ENCODE peak calls at places on chromosomes 5 and 9, in six cellular contexts. One of them, this sample, is unnamed.

GRCh38 chr5:122849746-122850145 is 4.3 kb downstream of the SNX24 start:
- DNase-seq in neuronal stem cell: no peak
- DNase-seq in mesendoderm: peak; percentile 75
- DNase-seq in H9: no peak
- DNase-seq in mesenchymal stem cell: no peak
- DNase-seq in H1: no peak
- DNase-seq in this sample: no peak

GRCh38 chr5:144101616-144102015 is 68.8 kb downstream of the YIPF5 start:
- DNase-seq in neuronal stem cell: no peak
- DNase-seq in mesendoderm: no peak
- DNase-seq in H9: no peak
- DNase-seq in mesenchymal stem cell: no peak
- DNase-seq in H1: no peak
- DNase-seq in this sample: no peak

GRCh38 chr9:88026133-88026510 is 51.8 kb upstream of the CDK20 start:
- DNase-seq in neuronal stem cell: no peak
- DNase-seq in mesendoderm: peak; percentile 8
- DNase-seq in H9: no peak
- DNase-seq in mesenchymal stem cell: no peak
- DNase-seq in H1: no peak
- DNase-seq in this sample: no peak

GRCh38 chr5:176817864-176818377 is 7.6 kb downstream of the UNC5A start:
- DNase-seq in neuronal stem cell: peak; percentile 82
- DNase-seq in mesendoderm: peak; percentile 73
- DNase-seq in H9: peak; percentile 81
- DNase-seq in mesenchymal stem cell: peak; percentile 26
- DNase-seq in H1: no peak
- DNase-seq in this sample: no peak

GRCh38 chr5:7759257-7759871 is 91.6 kb downstream of the CFAP90 start:
- DNase-seq in neuronal stem cell: no peak
- DNase-seq in mesendoderm: no peak
- DNase-seq in H9: no peak
- DNase-seq in mesenchymal stem cell: no peak
- DNase-seq in H1: no peak
- DNase-seq in this sample: no peak

GRCh38 chr5:142618125-142618524 is 67.8 kb downstream of the FGF1 start:
- DNase-seq in neuronal stem cell: no peak
- DNase-seq in mesendoderm: no peak
- DNase-seq in H9: no peak
- DNase-seq in mesenchymal stem cell: peak; percentile 71
- DNase-seq in H1: no peak
- DNase-seq in this sample: peak; percentile 93

GRCh38 chr5:44372028-44372427 is 17.2 kb downstream of the FGF10 start:
- DNase-seq in neuronal stem cell: no peak
- DNase-seq in mesendoderm: peak; percentile 5
- DNase-seq in H9: no peak
- DNase-seq in mesenchymal stem cell: no peak
- DNase-seq in H1: no peak
- DNase-seq in this sample: no peak

GRCh38 chr9:95399261-95399660 is 81.8 kb upstream of the FANCC start:
- DNase-seq in neuronal stem cell: no peak
- DNase-seq in mesendoderm: no peak
- DNase-seq in H9: no peak
- DNase-seq in mesenchymal stem cell: no peak
- DNase-seq in H1: no peak
- DNase-seq in this sample: no peak

GRCh38 chr9:23674016-23674585 is 151.9 kb downstream of the ELAVL2 start:
- DNase-seq in neuronal stem cell: no peak
- DNase-seq in mesendoderm: no peak
- DNase-seq in H9: no peak
- DNase-seq in mesenchymal stem cell: peak; percentile 16
- DNase-seq in H1: no peak
- DNase-seq in this sample: no peak

GRCh38 chr9:138053996-138054752 is 176.6 kb downstream of the CACNA1B start:
- DNase-seq in neuronal stem cell: no peak
- DNase-seq in mesendoderm: no peak
- DNase-seq in H9: peak; percentile 26
- DNase-seq in mesenchymal stem cell: no peak
- DNase-seq in H1: no peak
- DNase-seq in this sample: no peak

GRCh38 chr5:174690256-174690655 is 34.1 kb upstream of the MSX2 start:
- DNase-seq in neuronal stem cell: no peak
- DNase-seq in mesendoderm: peak; percentile 76
- DNase-seq in H9: peak; percentile 63
- DNase-seq in mesenchymal stem cell: peak; percentile 61
- DNase-seq in H1: no peak
- DNase-seq in this sample: peak; percentile 18

GRCh38 chr5:73118331-73119011 is 1.9 kb upstream of the TMEM171 start:
- DNase-seq in neuronal stem cell: no peak
- DNase-seq in mesendoderm: no peak
- DNase-seq in H9: no peak
- DNase-seq in mesenchymal stem cell: no peak
- DNase-seq in H1: no peak
- DNase-seq in this sample: no peak

GRCh38 chr5:51621156-51621555 is 237.9 kb downstream of the ISL1 start:
- DNase-seq in neuronal stem cell: no peak
- DNase-seq in mesendoderm: peak; percentile 7
- DNase-seq in H9: no peak
- DNase-seq in mesenchymal stem cell: no peak
- DNase-seq in H1: no peak
- DNase-seq in this sample: no peak

GRCh38 chr9:3385871-3386270 is 139.9 kb downstream of the RFX3 start:
- DNase-seq in neuronal stem cell: no peak
- DNase-seq in mesendoderm: no peak
- DNase-seq in H9: no peak
- DNase-seq in mesenchymal stem cell: no peak
- DNase-seq in H1: no peak
- DNase-seq in this sample: no peak

GRCh38 chr5:128408622-128409021 is 129.4 kb downstream of the FBN2 start:
- DNase-seq in neuronal stem cell: no peak
- DNase-seq in mesendoderm: peak; percentile 35
- DNase-seq in H9: no peak
- DNase-seq in mesenchymal stem cell: peak; percentile 42
- DNase-seq in H1: no peak
- DNase-seq in this sample: peak; percentile 23

GRCh38 chr5:128406863-128407262 is 131.2 kb downstream of the FBN2 start:
- DNase-seq in neuronal stem cell: no peak
- DNase-seq in mesendoderm: no peak
- DNase-seq in H9: no peak
- DNase-seq in mesenchymal stem cell: peak; percentile 56
- DNase-seq in H1: no peak
- DNase-seq in this sample: peak; percentile 80

GRCh38 chr5:128407956-128408355 is 130.1 kb downstream of the FBN2 start:
- DNase-seq in neuronal stem cell: no peak
- DNase-seq in mesendoderm: no peak
- DNase-seq in H9: no peak
- DNase-seq in mesenchymal stem cell: no peak
- DNase-seq in H1: no peak
- DNase-seq in this sample: no peak

GRCh38 chr5:128412145-128412930 is 125.7 kb downstream of the FBN2 start:
- DNase-seq in neuronal stem cell: no peak
- DNase-seq in mesendoderm: peak; percentile 35
- DNase-seq in H9: no peak
- DNase-seq in mesenchymal stem cell: no peak
- DNase-seq in H1: no peak
- DNase-seq in this sample: no peak

GRCh38 chr5:128409401-128409800 is 128.6 kb downstream of the FBN2 start:
- DNase-seq in neuronal stem cell: no peak
- DNase-seq in mesendoderm: peak; percentile 67
- DNase-seq in H9: no peak
- DNase-seq in mesenchymal stem cell: peak; percentile 28
- DNase-seq in H1: no peak
- DNase-seq in this sample: no peak
- H2BK120ac ChIP-seq in neuronal stem cell: no peak overlapping the region
- H2BK120ac ChIP-seq in mesendoderm: no peak overlapping the region
- H2BK120ac ChIP-seq in H9: no peak overlapping the region
- H2BK120ac ChIP-seq in mesenchymal stem cell: no peak overlapping the region
- H2BK120ac ChIP-seq in H1: no peak overlapping the region
- H2BK120ac ChIP-seq in this sample: no peak overlapping the region

DNA sequence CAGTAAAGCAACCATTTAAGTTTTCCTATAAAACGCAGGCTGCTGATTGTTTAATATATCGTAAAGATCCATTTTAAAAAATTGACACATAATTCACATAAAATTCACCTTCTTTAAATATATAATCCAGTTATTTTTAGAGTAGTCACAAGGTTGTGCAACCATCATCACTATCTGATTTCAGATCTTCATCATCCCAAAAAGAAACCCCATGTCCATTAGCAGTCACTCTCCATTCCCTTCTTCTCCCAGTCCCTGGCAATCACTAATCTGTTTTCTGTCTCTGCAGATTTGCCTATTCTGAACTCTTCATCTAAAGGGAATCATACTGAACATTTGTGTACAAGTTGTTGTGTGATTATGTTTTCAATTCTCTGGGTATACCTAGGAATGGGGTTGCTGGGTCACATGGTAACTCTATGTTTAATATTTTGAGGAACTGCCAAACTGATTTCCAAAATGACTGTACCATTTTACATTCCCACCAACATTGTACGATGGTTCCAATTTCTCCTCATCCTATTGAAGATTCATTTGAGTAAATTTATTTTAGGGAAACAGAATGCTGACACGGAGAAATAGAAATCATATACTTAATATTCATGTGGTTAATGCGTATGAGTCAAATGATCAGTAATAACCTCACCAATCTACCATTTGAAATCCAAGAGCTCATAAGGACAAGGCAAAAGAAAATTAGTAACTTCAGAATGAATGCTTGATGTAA is 57.8 kb upstream of the PLPP1 start:
- DNase-seq in neuronal stem cell: no peak
- DNase-seq in mesendoderm: no peak
- DNase-seq in H9: no peak
- DNase-seq in mesenchymal stem cell: no peak
- DNase-seq in H1: no peak
- DNase-seq in this sample: no peak
- H2BK120ac ChIP-seq in neuronal stem cell: no peak overlapping the region
- H2BK120ac ChIP-seq in mesendoderm: no peak overlapping the region
- H2BK120ac ChIP-seq in H9: no peak overlapping the region
- H2BK120ac ChIP-seq in mesenchymal stem cell: no peak overlapping the region
- H2BK120ac ChIP-seq in H1: no peak overlapping the region
- H2BK120ac ChIP-seq in this sample: no peak overlapping the region

GRCh38 chr5:10690460-10690859 is 70.6 kb downstream of the DAP start:
- DNase-seq in neuronal stem cell: no peak
- DNase-seq in mesendoderm: no peak
- DNase-seq in H9: no peak
- DNase-seq in mesenchymal stem cell: no peak
- DNase-seq in H1: no peak
- DNase-seq in this sample: peak; percentile 58
- H2BK120ac ChIP-seq in neuronal stem cell: no peak overlapping the region
- H2BK120ac ChIP-seq in mesendoderm: no peak overlapping the region
- H2BK120ac ChIP-seq in H9: no peak overlapping the region
- H2BK120ac ChIP-seq in mesenchymal stem cell: no peak overlapping the region
- H2BK120ac ChIP-seq in H1: no peak overlapping the region
- H2BK120ac ChIP-seq in this sample: peak overlapping the region; percentile 0

DNA sequence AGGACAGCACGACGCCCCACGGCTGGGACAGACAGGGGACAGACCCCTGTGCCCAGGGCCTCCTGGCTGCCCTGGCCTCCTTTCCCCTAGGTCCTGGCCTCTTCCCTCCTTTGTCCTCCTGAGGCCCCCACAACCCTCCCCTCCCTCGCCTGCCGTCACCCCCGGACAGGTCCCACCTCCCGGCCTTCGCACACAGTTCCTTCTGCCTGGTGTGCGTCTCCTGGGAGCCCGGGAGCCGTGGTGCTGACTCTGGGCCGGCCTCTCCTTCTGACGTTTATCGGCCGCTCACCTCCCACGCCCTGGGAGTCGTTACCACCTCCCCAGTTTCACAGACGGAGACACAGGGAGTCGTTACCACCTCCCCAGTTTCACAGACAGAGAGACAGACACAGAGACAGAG is 25.1 kb upstream of the NOTCH1 start:
- DNase-seq in neuronal stem cell: no peak
- DNase-seq in mesendoderm: no peak
- DNase-seq in H9: no peak
- DNase-seq in mesenchymal stem cell: no peak
- DNase-seq in H1: no peak
- DNase-seq in this sample: no peak
- H2BK120ac ChIP-seq in neuronal stem cell: peak overlapping the region; percentile 89
- H2BK120ac ChIP-seq in mesendoderm: peak overlapping the region; percentile 47
- H2BK120ac ChIP-seq in H9: no peak overlapping the region
- H2BK120ac ChIP-seq in mesenchymal stem cell: peak overlapping the region; percentile 84
- H2BK120ac ChIP-seq in H1: no peak overlapping the region
- H2BK120ac ChIP-seq in this sample: peak overlapping the region; percentile 70

GRCh38 chr5:149379177-149379761 is at the start of gene IL17B:
- DNase-seq in neuronal stem cell: no peak
- DNase-seq in mesendoderm: no peak
- DNase-seq in H9: no peak
- DNase-seq in mesenchymal stem cell: no peak
- DNase-seq in H1: no peak
- DNase-seq in this sample: no peak

GRCh38 chr5:149381986-149382338 is 2.9 kb upstream of the IL17B start:
- DNase-seq in neuronal stem cell: peak; percentile 77
- DNase-seq in mesendoderm: peak; percentile 86
- DNase-seq in H9: peak; percentile 90
- DNase-seq in mesenchymal stem cell: peak; percentile 80
- DNase-seq in H1: peak; percentile 56
- DNase-seq in this sample: peak; percentile 66

GRCh38 chr5:149379807-149380374 is 799 bp upstream of the IL17B start:
- DNase-seq in neuronal stem cell: no peak
- DNase-seq in mesendoderm: no peak
- DNase-seq in H9: no peak
- DNase-seq in mesenchymal stem cell: no peak
- DNase-seq in H1: no peak
- DNase-seq in this sample: no peak

GRCh38 chr5:149381261-149381985 is 2.3 kb upstream of the IL17B start:
- DNase-seq in neuronal stem cell: no peak
- DNase-seq in mesendoderm: no peak
- DNase-seq in H9: no peak
- DNase-seq in mesenchymal stem cell: no peak
- DNase-seq in H1: no peak
- DNase-seq in this sample: no peak

DNA sequence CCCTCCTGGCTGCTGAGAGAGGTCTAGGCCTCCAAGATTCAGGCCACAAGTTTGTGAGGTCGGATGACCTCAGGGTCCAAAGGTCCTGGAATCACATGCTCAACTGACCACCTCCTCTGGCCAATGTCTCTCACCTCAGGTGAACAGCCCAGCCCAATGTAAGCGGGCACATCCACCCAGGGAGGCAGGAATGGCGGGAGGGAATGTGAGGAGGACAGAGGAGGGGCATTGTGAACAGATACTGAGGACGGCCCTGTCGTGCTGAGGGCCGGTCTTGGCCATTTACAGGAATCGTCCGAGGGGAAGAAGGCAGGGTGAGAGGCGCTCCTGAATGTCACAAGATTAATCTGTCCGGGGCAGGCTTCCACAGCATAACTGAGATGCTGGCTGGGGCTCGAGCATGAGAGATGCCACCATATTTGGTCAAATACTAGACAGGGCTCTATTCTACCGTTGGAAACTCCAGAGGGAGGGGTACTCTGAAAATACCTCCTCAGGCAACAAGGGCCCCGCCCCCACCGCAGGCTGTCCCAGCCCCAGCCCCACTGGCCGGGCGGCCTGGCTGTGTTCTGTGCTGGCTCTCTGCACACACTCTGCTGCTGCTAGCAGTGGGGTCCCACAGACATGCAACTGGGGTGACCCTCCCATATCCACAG is 1.5 kb upstream of the IL17B start:
- DNase-seq in neuronal stem cell: no peak
- DNase-seq in mesendoderm: no peak
- DNase-seq in H9: no peak
- DNase-seq in mesenchymal stem cell: no peak
- DNase-seq in H1: no peak
- DNase-seq in this sample: no peak
- H2BK120ac ChIP-seq in neuronal stem cell: no peak overlapping the region
- H2BK120ac ChIP-seq in mesendoderm: no peak overlapping the region
- H2BK120ac ChIP-seq in H9: no peak overlapping the region
- H2BK120ac ChIP-seq in mesenchymal stem cell: peak overlapping the region; percentile 99
- H2BK120ac ChIP-seq in H1: no peak overlapping the region
- H2BK120ac ChIP-seq in this sample: peak overlapping the region; percentile 44

GRCh38 chr5:139642213-139642612 is 5.9 kb upstream of the CXXC5 start:
- DNase-seq in neuronal stem cell: no peak
- DNase-seq in mesendoderm: no peak
- DNase-seq in H9: no peak
- DNase-seq in mesenchymal stem cell: no peak
- DNase-seq in H1: no peak
- DNase-seq in this sample: no peak
- H2BK120ac ChIP-seq in neuronal stem cell: no peak overlapping the region
- H2BK120ac ChIP-seq in mesendoderm: no peak overlapping the region
- H2BK120ac ChIP-seq in H9: no peak overlapping the region
- H2BK120ac ChIP-seq in mesenchymal stem cell: no peak overlapping the region
- H2BK120ac ChIP-seq in H1: no peak overlapping the region
- H2BK120ac ChIP-seq in this sample: no peak overlapping the region

This sample was measured in IMR-90.